ENCODE peak calls at places on chromosome 19, in ten cellular contexts. N is stomach, C is vagina, I is tibial artery, V is neural progenitor cell, P is transverse colon, E is A549, J is pancreas, D is GM23248, X is suprapubic skin. B is an unnamed sample.

GRCh38 chr19:19697589-19697988 is 28.9 kb downstream of the ZNF101 start:
- DNase-seq in N (no peak), V (no peak), X (no peak), J (no peak), I (no peak), P (no peak), E (no peak), D (no peak), C (no peak), B (no peak)

GRCh38 chr19:33463194-33463593 is 58.4 kb downstream of the PEPD start:
- DNase-seq in C (no peak), V (no peak), D (no peak), X (peak), E (no peak), P (no peak), I (no peak), N (no peak), J (no peak), B (no peak)

GRCh38 chr19:6697291-6697690 is 23.2 kb downstream of the C3 start:
- DNase-seq in I (no peak), C (no peak), J (no peak), E (no peak), N (no peak), V (no peak), P (no peak), X (no peak), D (no peak), B (no peak)

GRCh38 chr19:1952635-1953034 is 11.7 kb downstream of the CSNK1G2 start:
- DNase-seq in I (no peak), V (no peak), X (no peak), D (peak), N (no peak), E (no peak), J (no peak), C (no peak), P (no peak), B (no peak)

GRCh38 chr19:16268676-16269319 is 55.8 kb upstream of the KLF2 start:
- DNase-seq in C (no peak), N (no peak), V (no peak), P (no peak), E (no peak), X (no peak), I (no peak), J (no peak), D (no peak), B (no peak)

GRCh38 chr19:43634068-43634467 is 5.6 kb downstream of the CADM4 start:
- DNase-seq in C (no peak), P (no peak), X (no peak), J (no peak), N (no peak), E (no peak), D (no peak), V (no peak), I (no peak), B (no peak)

GRCh38 chr19:18377026-18377425 is 8.9 kb upstream of the GDF15 start:
- DNase-seq in E (peak), J (peak), X (no peak), C (no peak), I (no peak), D (no peak), N (peak), V (no peak), P (no peak), B (no peak)

GRCh38 chr19:17090501-17091074 is 15.0 kb downstream of the MYO9B start:
- DNase-seq in E (no peak), X (no peak), I (no peak), J (no peak), P (no peak), C (no peak), N (no peak), V (no peak), D (peak), B (no peak)

GRCh38 chr19:7262470-7262869 is 31.7 kb downstream of the INSR start:
- DNase-seq in C (no peak), P (no peak), V (peak), I (no peak), X (no peak), E (no peak), N (no peak), D (no peak), J (no peak), B (no peak)

GRCh38 chr19:4988770-4989251 is 19.9 kb downstream of the KDM4B start:
- DNase-seq in E (no peak), V (no peak), P (peak), N (no peak), D (peak), J (no peak), I (no peak), X (no peak), C (no peak), B (peak)

GRCh38 chr19:39315933-39316332 is 4.7 kb downstream of the LRFN1 start:
- DNase-seq in I (no peak), X (no peak), J (no peak), D (no peak), C (no peak), E (no peak), N (no peak), P (no peak), V (no peak), B (no peak)

GRCh38 chr19:16920816-16921529 is 32.2 kb downstream of the F2RL3 start:
- DNase-seq in C (no peak), X (no peak), P (no peak), D (peak), I (no peak), V (no peak), N (no peak), E (no peak), J (no peak), B (peak)

GRCh38 chr19:53962887-53963435 is at the start of gene CACNG8:
- DNase-seq in X (no peak), V (peak), E (no peak), P (no peak), C (no peak), J (no peak), I (no peak), N (no peak), D (no peak), B (no peak)

GRCh38 chr19:8585894-8586750 is 8.9 kb upstream of the MYO1F start:
- DNase-seq in X (no peak), N (peak), P (peak), D (peak), C (no peak), E (peak), I (no peak), J (peak), V (peak), B (no peak)

GRCh38 chr19:57632987-57633831 is at the start of gene ZNF211:
- DNase-seq in P (peak), J (peak), E (peak), I (peak), C (peak), X (peak), N (peak), V (peak), D (peak), B (peak)

GRCh38 chr19:57637379-57637778 is 4.4 kb downstream of the ZNF211 start:
- DNase-seq in I (no peak), V (no peak), E (no peak), C (no peak), P (no peak), N (no peak), D (no peak), X (no peak), J (no peak), B (no peak)

GRCh38 chr19:57633832-57634131 is 814 bp downstream of the ZNF211 start:
- DNase-seq in N (no peak), J (peak), C (peak), I (no peak), P (no peak), D (no peak), E (no peak), X (no peak), V (no peak), B (no peak)
- H3K27ac ChIP-seq in N (peak), J (no peak), C (no peak), I (peak), P (no peak), D (no peak), E (peak), X (no peak), V (no peak), B (no peak)

GRCh38 chr19:57506163-57506562 is 6.4 kb downstream of the ZNF773 start:
- DNase-seq in I (no peak), V (no peak), P (no peak), D (no peak), N (no peak), J (no peak), E (no peak), X (no peak), C (no peak), B (no peak)
- H3K4me3 ChIP-seq in I (no peak), V (no peak), P (no peak), D (no peak), N (no peak), J (no peak), E (no peak), X (no peak), C (no peak), B (no peak)

GRCh38 chr19:45953676-45954075 is 20.0 kb downstream of the NOVA2 start:
- DNase-seq in D (no peak), I (no peak), X (no peak), E (no peak), V (no peak), J (no peak), N (no peak), C (no peak), P (no peak), B (no peak)

GRCh38 chr19:45958763-45959516 is 14.7 kb downstream of the NOVA2 start:
- DNase-seq in X (no peak), E (no peak), J (no peak), N (no peak), V (no peak), D (no peak), I (no peak), C (no peak), P (no peak), B (no peak)

GRCh38 chr19:45958320-45958719 is 15.3 kb downstream of the NOVA2 start:
- DNase-seq in J (no peak), X (no peak), C (no peak), N (no peak), D (no peak), P (no peak), V (no peak), I (no peak), E (no peak), B (no peak)

GRCh38 chr19:45954132-45954531 is 19.5 kb downstream of the NOVA2 start:
- DNase-seq in X (no peak), I (no peak), P (no peak), C (no peak), J (no peak), N (no peak), D (no peak), V (peak), E (no peak), B (no peak)

GRCh38 chr19:45955905-45956608 is 17.6 kb downstream of the NOVA2 start:
- DNase-seq in J (no peak), I (peak), N (no peak), V (no peak), D (no peak), E (peak), C (no peak), P (no peak), X (no peak), B (no peak)
- H3K27ac ChIP-seq in J (no peak), I (no peak), N (peak), V (no peak), D (no peak), E (peak), C (no peak), P (no peak), X (peak), B (no peak)

GRCh38 chr19:15108845-15109767 is 1.9 kb downstream of the SYDE1 start:
- DNase-seq in E (no peak), V (no peak), N (no peak), X (no peak), I (no peak), P (no peak), J (no peak), D (no peak), C (no peak), B (no peak)
- H3K4me3 ChIP-seq in E (no peak), V (peak), N (no peak), X (no peak), I (no peak), P (no peak), J (no peak), D (peak), C (peak), B (peak)

GRCh38 chr19:40620161-40620485 is 19.0 kb downstream of the LTBP4 start:
- DNase-seq in X (no peak), I (no peak), E (no peak), V (no peak), P (no peak), C (no peak), D (no peak), N (no peak), J (no peak), B (no peak)
- H3K27ac ChIP-seq in X (no peak), I (no peak), E (no peak), V (no peak), P (no peak), C (no peak), D (no peak), N (no peak), J (no peak), B (no peak)